ENCODE peak calls at places on chromosomes 1 and 21, in four cellular contexts. W is BE2C, A is IMR-90, H is psoas muscle. Y is an unnamed sample.
A peak's percentile ranks its signal among the peaks of the same experiment; 100 is the strongest.

GRCh38 chr1:38117444-38117887 is 70.9 kb upstream of the POU3F1 start:
- DNase-seq in A (no peak), H (no peak), W (no peak), Y (no peak)

GRCh38 chr1:79859212-79859948 is 852.9 kb upstream of the ADGRL4 start:
- DNase-seq in A (peak; percentile 76), W (no peak), H (no peak), Y (no peak)

GRCh38 chr1:8182034-8182761 is 135.7 kb upstream of the SLC45A1 start:
- DNase-seq in W (no peak), A (peak; percentile 50), H (no peak), Y (no peak)

GRCh38 chr1:243264718-243265117 is 8.9 kb downstream of the SDCCAG8 start:
- DNase-seq in W (no peak), H (no peak), A (peak; percentile 91), Y (no peak)

GRCh38 chr1:107648071-107648470 is 316.9 kb downstream of the VAV3 start:
- DNase-seq in H (no peak), A (peak; percentile 78), W (no peak), Y (no peak)

GRCh38 chr1:40929145-40929544 is 50.4 kb upstream of the CTPS1 start:
- DNase-seq in A (peak; percentile 51), W (no peak), H (no peak), Y (no peak)

GRCh38 chr1:1510912-1511532 is 940 bp upstream of the ATAD3A start:
- DNase-seq in A (peak; percentile 2), H (no peak), W (no peak), Y (no peak)

GRCh38 chr1:202229376-202229775 is 35.8 kb downstream of the LGR6 start:
- DNase-seq in H (no peak), A (no peak), W (no peak), Y (no peak)

GRCh38 chr1:152089014-152089674 is at the start of gene TCHHL1:
- DNase-seq in A (no peak), W (no peak), H (no peak), Y (no peak)

GRCh38 chr21:27173052-27173451 is 206.2 kb upstream of the ADAMTS5 start:
- DNase-seq in A (no peak), W (no peak), H (no peak), Y (no peak)

GRCh38 chr1:176897350-176898236 is 266.9 kb downstream of the ASTN1 start:
- DNase-seq in W (peak; percentile 77), A (peak; percentile 61), H (peak; percentile 72), Y (peak; percentile 88)

GRCh38 chr1:200306954-200307754 is 102.7 kb downstream of the ZNF281 start:
- DNase-seq in W (no peak), A (peak; percentile 46), H (no peak), Y (no peak)

GRCh38 chr1:234069760-234070159 is 165.3 kb downstream of the SLC35F3 start:
- DNase-seq in W (no peak), A (no peak), H (no peak), Y (no peak)

GRCh38 chr1:33918368-33918767 is 54.5 kb downstream of the HMGB4 start:
- DNase-seq in W (no peak), A (peak; percentile 27), H (no peak), Y (no peak)

GRCh38 chr1:64898107-64898861 is 68.1 kb downstream of the JAK1 start:
- DNase-seq in W (peak; percentile 54), H (peak; percentile 93), A (peak; percentile 97), Y (peak; percentile 90)

GRCh38 chr21:34243562-34243961 is 120.2 kb upstream of the KCNE2 start:
- DNase-seq in A (peak; percentile 11), W (peak; percentile 29), H (no peak), Y (no peak)

GRCh38 chr1:96968582-96969378 is 247.2 kb downstream of the PTBP2 start:
- DNase-seq in A (peak; percentile 45), W (peak; percentile 54), H (no peak), Y (no peak)

GRCh38 chr21:45266518-45267389 is 20.9 kb downstream of the POFUT2 start:
- DNase-seq in W (no peak), H (no peak), A (no peak), Y (peak; percentile 51)

GRCh38 chr1:48055854-48056253 is 58.7 kb upstream of the TRABD2B start:
- DNase-seq in H (no peak), A (no peak), W (no peak), Y (no peak)

GRCh38 chr1:33654267-33654832 is 181.9 kb downstream of the ZSCAN20 start:
- DNase-seq in A (peak; percentile 6), H (no peak), W (no peak), Y (no peak)

GRCh38 chr1:182841368-182841988 is 2.3 kb downstream of the DHX9 start:
- DNase-seq in A (peak; percentile 72), W (no peak), H (no peak), Y (no peak)

GRCh38 chr21:38688068-38688467 is 117.7 kb upstream of the ETS2 start:
- DNase-seq in H (no peak), W (no peak), A (no peak), Y (no peak)

GRCh38 chr1:46646844-46647243 is 21.3 kb downstream of the ATPAF1 start:
- DNase-seq in A (peak; percentile 47), W (no peak), H (no peak), Y (no peak)

GRCh38 chr1:160777486-160778089 is 18.4 kb upstream of the LY9 start:
- DNase-seq in W (peak; percentile 28), A (no peak), H (no peak), Y (no peak)

GRCh38 chr1:232988572-232989040 is 38.2 kb downstream of the NTPCR start:
- DNase-seq in H (no peak), A (peak; percentile 82), W (no peak), Y (no peak)
- H3K36me3 ChIP-seq in H (no peaks in the 10 kb centered on the region), A (peaks cover 17% of the 10 kb centered on the region), W (peaks cover under 1% of the 10 kb centered on the region), Y (peaks cover 2% of the 10 kb centered on the region)

GRCh38 chr1:12462586-12462985 is 155.4 kb downstream of the DHRS3 start:
- DNase-seq in H (no peak), A (no peak), W (no peak), Y (peak; percentile 42)
- H3K36me3 ChIP-seq in H (no peaks in the 10 kb centered on the region), A (peaks cover 2% of the 10 kb centered on the region), W (no peaks in the 10 kb centered on the region), Y (no peaks in the 10 kb centered on the region)

GRCh38 chr1:19123837-19124236 is 86.2 kb downstream of the UBR4 start:
- DNase-seq in H (no peak), W (no peak), A (no peak), Y (no peak)
- H3K36me3 ChIP-seq in H (peaks cover 58% of the 10 kb centered on the region), W (peaks cover 61% of the 10 kb centered on the region), A (peaks cover 84% of the 10 kb centered on the region), Y (peaks cover 56% of the 10 kb centered on the region)

DNA sequence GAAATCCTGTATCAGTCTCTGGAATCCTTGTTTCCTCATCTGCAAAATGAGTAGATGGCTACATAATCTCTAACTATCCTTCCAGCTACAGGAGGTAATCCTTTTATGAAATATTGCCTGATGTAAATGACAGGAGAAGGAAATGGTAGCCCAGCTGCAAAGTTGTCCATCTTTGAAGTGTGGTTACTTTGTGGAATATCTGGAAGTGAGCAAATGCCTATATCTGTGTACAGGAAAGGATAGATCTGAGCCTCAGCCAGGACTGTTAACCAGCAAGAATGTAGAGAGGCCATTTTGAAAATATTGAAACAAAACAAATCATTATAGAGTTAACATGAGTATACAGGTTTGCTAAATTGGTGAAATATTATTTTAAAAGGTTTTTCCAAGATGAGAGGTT is 74.8 kb upstream of the BMP8A start:
- DNase-seq in A (no peak), H (no peak), W (no peak), Y (no peak)
- H3K36me3 ChIP-seq in A (peaks cover 21% of the 10 kb centered on the region), H (no peaks in the 10 kb centered on the region), W (no peaks in the 10 kb centered on the region), Y (no peaks in the 10 kb centered on the region)

GRCh38 chr1:214648776-214649175 is 45.8 kb downstream of the CENPF start:
- DNase-seq in A (no peak), H (no peak), W (no peak), Y (no peak)
- H3K36me3 ChIP-seq in A (peaks cover 8% of the 10 kb centered on the region), H (no peaks in the 10 kb centered on the region), W (peaks cover 88% of the 10 kb centered on the region), Y (no peaks in the 10 kb centered on the region)

DNA sequence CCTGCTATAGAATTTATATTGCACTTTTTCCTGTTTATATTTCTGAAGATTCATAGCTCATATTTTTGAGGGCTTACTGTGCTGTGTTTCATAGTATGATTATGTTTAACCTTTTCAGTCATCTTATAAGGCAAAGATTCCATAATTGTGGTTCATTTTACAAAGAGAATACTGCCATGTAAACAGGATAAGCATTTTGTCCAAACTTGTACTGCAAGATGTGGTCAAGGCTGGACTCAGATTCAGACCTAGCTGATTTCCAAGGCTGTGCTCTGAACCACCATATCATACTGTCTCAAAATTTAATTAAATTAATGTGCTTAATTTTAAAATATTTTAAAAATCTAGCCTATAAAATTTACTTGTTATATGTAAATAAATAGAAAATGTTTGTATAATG is 31.4 kb downstream of the STXBP3 start:
- DNase-seq in W (no peak), H (no peak), A (peak; percentile 3), Y (no peak)
- H3K36me3 ChIP-seq in W (no peaks in the 10 kb centered on the region), H (peaks cover 4% of the 10 kb centered on the region), A (peaks cover 16% of the 10 kb centered on the region), Y (peaks cover 5% of the 10 kb centered on the region)

GRCh38 chr1:30975217-30975616 is 66.7 kb upstream of the SDC3 start:
- DNase-seq in A (no peak), H (no peak), W (no peak), Y (no peak)
- H3K36me3 ChIP-seq in A (peaks cover 32% of the 10 kb centered on the region), H (no peaks in the 10 kb centered on the region), W (peaks cover 20% of the 10 kb centered on the region), Y (peaks cover 6% of the 10 kb centered on the region)

GRCh38 chr1:204435246-204435885 is 23.7 kb upstream of the PPP1R15B start:
- DNase-seq in H (no peak), W (no peak), A (peak; percentile 55), Y (no peak)

GRCh38 chr1:204435886-204436271 is 24.3 kb upstream of the PPP1R15B start:
- DNase-seq in H (no peak), A (no peak), W (no peak), Y (no peak)

GRCh38 chr1:204439976-204440375 is 28.4 kb upstream of the PPP1R15B start:
- DNase-seq in W (no peak), H (no peak), A (no peak), Y (no peak)

GRCh38 chr1:204438628-204439027 is 27.0 kb upstream of the PPP1R15B start:
- DNase-seq in H (peak; percentile 70), W (no peak), A (peak; percentile 100), Y (peak; percentile 75)

DNA sequence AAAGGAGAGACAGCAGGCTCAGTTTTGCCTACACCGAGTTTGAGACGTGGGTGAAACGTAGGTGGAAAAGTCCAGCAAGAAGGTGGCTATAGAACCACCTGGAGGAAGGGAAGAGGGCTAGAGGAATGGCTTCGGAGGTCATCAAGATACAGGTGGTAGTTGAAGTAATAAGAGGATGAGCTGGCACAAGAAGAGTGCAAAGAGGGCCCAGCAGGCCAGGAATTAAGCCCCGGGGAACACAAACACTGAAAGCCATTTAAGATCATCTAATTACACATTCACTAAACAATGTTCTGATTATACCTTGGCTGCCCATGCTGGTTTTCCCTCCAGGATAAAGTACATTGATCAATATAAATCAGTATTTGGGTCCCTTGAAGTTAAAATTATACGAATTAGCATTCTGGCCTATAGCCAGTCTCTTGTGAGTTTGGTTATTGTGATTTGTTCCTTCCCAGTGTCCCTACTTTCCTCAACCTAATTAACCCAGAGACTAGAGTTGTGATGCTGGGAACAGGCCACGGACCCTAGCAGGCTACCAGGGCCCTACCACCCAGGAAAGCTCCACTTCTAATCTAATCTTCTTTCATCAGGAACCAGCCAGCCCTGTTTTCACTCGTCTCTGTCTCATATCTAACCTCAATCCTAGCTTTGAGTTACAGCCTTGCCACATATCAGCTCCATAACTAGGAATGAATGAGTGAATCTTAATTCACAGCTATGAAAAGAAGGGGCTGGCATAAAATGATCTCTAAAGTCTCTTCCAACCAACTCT is 26.4 kb upstream of the PPP1R15B start:
- DNase-seq in W (peak; percentile 33), H (no peak), A (no peak), Y (no peak)
- H3K36me3 ChIP-seq in W (peaks cover 14% of the 10 kb centered on the region), H (peaks cover 3% of the 10 kb centered on the region), A (peaks cover 23% of the 10 kb centered on the region), Y (peaks cover 4% of the 10 kb centered on the region)

Y was measured in aorta.